ENCODE peak calls at places on chromosomes 1 and 21, in seven cellular contexts. One of them, this sample, is unnamed.

GRCh38 chr1:201504179-201504631 is 2.7 kb downstream of the CSRP1 start:
- DNase-seq in SK-N-SH: no peak
- DNase-seq in A549: no peak
- DNase-seq in GM12878: no peak
- DNase-seq in NB4: no peak
- DNase-seq in H1: no peak
- DNase-seq in K562: no peak
- DNase-seq in this sample: no peak

GRCh38 chr1:185376840-185377635 is 60.0 kb upstream of the IVNS1ABP start:
- DNase-seq in A549: peak
- DNase-seq in GM12878: no peak
- DNase-seq in H1: no peak
- DNase-seq in SK-N-SH: no peak
- DNase-seq in K562: no peak
- DNase-seq in NB4: peak
- DNase-seq in this sample: no peak

GRCh38 chr1:227192163-227192562 is 126.1 kb downstream of the CDC42BPA start:
- DNase-seq in A549: peak
- DNase-seq in H1: no peak
- DNase-seq in K562: no peak
- DNase-seq in SK-N-SH: no peak
- DNase-seq in NB4: peak
- DNase-seq in GM12878: peak
- DNase-seq in this sample: no peak

GRCh38 chr1:154869351-154870116 is 547 bp downstream of the KCNN3 start:
- DNase-seq in A549: no peak
- DNase-seq in SK-N-SH: peak
- DNase-seq in GM12878: no peak
- DNase-seq in NB4: no peak
- DNase-seq in H1: no peak
- DNase-seq in K562: no peak
- DNase-seq in this sample: no peak

GRCh38 chr1:116460748-116461376 is 87.8 kb downstream of the ATP1A1 start:
- DNase-seq in H1: no peak
- DNase-seq in NB4: no peak
- DNase-seq in K562: no peak
- DNase-seq in GM12878: no peak
- DNase-seq in A549: no peak
- DNase-seq in SK-N-SH: no peak
- DNase-seq in this sample: no peak

GRCh38 chr1:94970783-94971182 is 43.9 kb upstream of the CNN3 start:
- DNase-seq in K562: no peak
- DNase-seq in H1: no peak
- DNase-seq in NB4: no peak
- DNase-seq in SK-N-SH: peak
- DNase-seq in GM12878: no peak
- DNase-seq in A549: no peak
- DNase-seq in this sample: no peak

GRCh38 chr1:99663501-99663900 is 17.6 kb downstream of the PALMD start:
- DNase-seq in GM12878: no peak
- DNase-seq in SK-N-SH: no peak
- DNase-seq in H1: no peak
- DNase-seq in K562: no peak
- DNase-seq in A549: no peak
- DNase-seq in NB4: no peak
- DNase-seq in this sample: no peak

GRCh38 chr1:234676103-234676594 is 66.2 kb upstream of the IRF2BP2 start:
- DNase-seq in H1: peak
- DNase-seq in GM12878: no peak
- DNase-seq in NB4: peak
- DNase-seq in A549: peak
- DNase-seq in SK-N-SH: peak
- DNase-seq in K562: peak
- DNase-seq in this sample: peak

GRCh38 chr21:45542667-45543370 is 579 bp upstream of the SLC19A1 start:
- DNase-seq in SK-N-SH: peak
- DNase-seq in K562: no peak
- DNase-seq in GM12878: no peak
- DNase-seq in H1: peak
- DNase-seq in NB4: no peak
- DNase-seq in A549: no peak
- DNase-seq in this sample: no peak

GRCh38 chr1:23118957-23119792 is 49.5 kb downstream of the LUZP1 start:
- DNase-seq in NB4: peak
- DNase-seq in A549: no peak
- DNase-seq in SK-N-SH: no peak
- DNase-seq in H1: no peak
- DNase-seq in K562: no peak
- DNase-seq in GM12878: no peak
- DNase-seq in this sample: no peak

GRCh38 chr1:12180315-12180714 is 13.5 kb downstream of the TNFRSF1B start:
- DNase-seq in H1: no peak
- DNase-seq in GM12878: no peak
- DNase-seq in K562: no peak
- DNase-seq in NB4: peak
- DNase-seq in SK-N-SH: no peak
- DNase-seq in A549: no peak
- DNase-seq in this sample: no peak

GRCh38 chr1:227766015-227766634 is 30.9 kb downstream of the SNAP47 start:
- DNase-seq in A549: no peak
- DNase-seq in H1: no peak
- DNase-seq in NB4: peak
- DNase-seq in K562: no peak
- DNase-seq in GM12878: no peak
- DNase-seq in SK-N-SH: no peak
- DNase-seq in this sample: no peak

GRCh38 chr21:39525129-39525528 is 73.4 kb downstream of the SH3BGR start:
- DNase-seq in SK-N-SH: no peak
- DNase-seq in GM12878: no peak
- DNase-seq in NB4: no peak
- DNase-seq in A549: no peak
- DNase-seq in K562: no peak
- DNase-seq in H1: no peak
- DNase-seq in this sample: no peak

GRCh38 chr21:32508558-32508957 is 76.8 kb downstream of the TCP10L start:
- DNase-seq in H1: no peak
- DNase-seq in GM12878: no peak
- DNase-seq in NB4: no peak
- DNase-seq in K562: no peak
- DNase-seq in SK-N-SH: no peak
- DNase-seq in A549: no peak
- DNase-seq in this sample: no peak

GRCh38 chr1:234528073-234528865 is 49.3 kb upstream of the TARBP1 start:
- DNase-seq in GM12878: no peak
- DNase-seq in K562: peak
- DNase-seq in H1: no peak
- DNase-seq in NB4: peak
- DNase-seq in SK-N-SH: no peak
- DNase-seq in A549: no peak
- DNase-seq in this sample: no peak

GRCh38 chr1:155175281-155175926 is 1.8 kb downstream of the TRIM46 start:
- DNase-seq in GM12878: no peak
- DNase-seq in A549: no peak
- DNase-seq in SK-N-SH: no peak
- DNase-seq in H1: no peak
- DNase-seq in NB4: no peak
- DNase-seq in K562: no peak
- DNase-seq in this sample: no peak

GRCh38 chr21:32794643-32795042 is 23.1 kb upstream of the PAXBP1 start:
- DNase-seq in GM12878: no peak
- DNase-seq in H1: no peak
- DNase-seq in NB4: no peak
- DNase-seq in K562: no peak
- DNase-seq in SK-N-SH: no peak
- DNase-seq in A549: no peak
- DNase-seq in this sample: peak

GRCh38 chr1:173475564-173476196 is 1.5 kb upstream of the PRDX6 start:
- DNase-seq in SK-N-SH: peak
- DNase-seq in GM12878: no peak
- DNase-seq in A549: no peak
- DNase-seq in NB4: peak
- DNase-seq in H1: no peak
- DNase-seq in K562: no peak
- DNase-seq in this sample: peak

GRCh38 chr1:23916209-23917131 is 3.3 kb upstream of the CNR2 start:
- DNase-seq in GM12878: peak
- DNase-seq in A549: peak
- DNase-seq in K562: peak
- DNase-seq in NB4: peak
- DNase-seq in SK-N-SH: peak
- DNase-seq in H1: peak
- DNase-seq in this sample: peak

GRCh38 chr1:170663011-170663410 is 920 bp upstream of the PRRX1 start:
- DNase-seq in GM12878: no peak
- DNase-seq in K562: no peak
- DNase-seq in H1: peak
- DNase-seq in A549: no peak
- DNase-seq in NB4: no peak
- DNase-seq in SK-N-SH: no peak
- DNase-seq in this sample: no peak

GRCh38 chr1:43382027-43382771 is 7.4 kb downstream of the MED8 start:
- DNase-seq in K562: no peak
- DNase-seq in GM12878: no peak
- DNase-seq in NB4: no peak
- DNase-seq in H1: no peak
- DNase-seq in A549: no peak
- DNase-seq in SK-N-SH: no peak
- DNase-seq in this sample: no peak

GRCh38 chr1:33736496-33736895 is 127.4 kb upstream of the HMGB4 start:
- DNase-seq in SK-N-SH: no peak
- DNase-seq in GM12878: no peak
- DNase-seq in H1: no peak
- DNase-seq in A549: no peak
- DNase-seq in NB4: no peak
- DNase-seq in K562: no peak
- DNase-seq in this sample: no peak

GRCh38 chr1:20380616-20381035 is 90.0 kb downstream of the VWA5B1 start:
- DNase-seq in NB4: no peak
- DNase-seq in K562: no peak
- DNase-seq in A549: peak
- DNase-seq in SK-N-SH: no peak
- DNase-seq in H1: no peak
- DNase-seq in GM12878: no peak
- DNase-seq in this sample: no peak

GRCh38 chr1:190658907-190659306 is 181.2 kb upstream of the BRINP3 start:
- DNase-seq in H1: no peak
- DNase-seq in A549: no peak
- DNase-seq in SK-N-SH: no peak
- DNase-seq in NB4: no peak
- DNase-seq in K562: no peak
- DNase-seq in GM12878: no peak
- DNase-seq in this sample: no peak

GRCh38 chr1:117534995-117535467 is 70.8 kb upstream of the TENT5C start:
- DNase-seq in A549: peak
- DNase-seq in K562: peak
- DNase-seq in NB4: peak
- DNase-seq in H1: peak
- DNase-seq in SK-N-SH: peak
- DNase-seq in GM12878: peak
- DNase-seq in this sample: peak

GRCh38 chr1:29461115-29461739 is 224.9 kb downstream of the PTPRU start:
- DNase-seq in H1: no peak
- DNase-seq in NB4: no peak
- DNase-seq in A549: no peak
- DNase-seq in K562: no peak
- DNase-seq in GM12878: no peak
- DNase-seq in SK-N-SH: no peak
- DNase-seq in this sample: no peak
- TF ChIP-seq MAX in H1: no peak
- TF ChIP-seq MAX in NB4: no peak
- TF ChIP-seq MAX in A549: no peak
- TF ChIP-seq MAX in K562: no peak
- TF ChIP-seq MAX in GM12878: no peak
- TF ChIP-seq MAX in SK-N-SH: no peak
- TF ChIP-seq MAX in this sample: no peak

GRCh38 chr1:230351516-230351915 is 74.6 kb downstream of the PGBD5 start:
- DNase-seq in H1: no peak
- DNase-seq in A549: no peak
- DNase-seq in K562: no peak
- DNase-seq in NB4: no peak
- DNase-seq in SK-N-SH: no peak
- DNase-seq in GM12878: no peak
- DNase-seq in this sample: no peak
- H3K4me3 ChIP-seq in H1: no peak
- H3K4me3 ChIP-seq in A549: no peak
- H3K4me3 ChIP-seq in K562: no peak
- H3K4me3 ChIP-seq in NB4: no peak
- H3K4me3 ChIP-seq in SK-N-SH: no peak
- H3K4me3 ChIP-seq in GM12878: no peak
- H3K4me3 ChIP-seq in this sample: no peak

GRCh38 chr1:207022996-207023679 is 9.4 kb downstream of the C1orf116 start:
- DNase-seq in GM12878: no peak
- DNase-seq in SK-N-SH: no peak
- DNase-seq in H1: no peak
- DNase-seq in K562: no peak
- DNase-seq in A549: no peak
- DNase-seq in NB4: no peak
- DNase-seq in this sample: peak
- TF ChIP-seq MAX in GM12878: no peak
- TF ChIP-seq MAX in SK-N-SH: no peak
- TF ChIP-seq MAX in H1: no peak
- TF ChIP-seq MAX in K562: no peak
- TF ChIP-seq MAX in A549: no peak
- TF ChIP-seq MAX in NB4: no peak
- TF ChIP-seq MAX in this sample: no peak

DNA sequence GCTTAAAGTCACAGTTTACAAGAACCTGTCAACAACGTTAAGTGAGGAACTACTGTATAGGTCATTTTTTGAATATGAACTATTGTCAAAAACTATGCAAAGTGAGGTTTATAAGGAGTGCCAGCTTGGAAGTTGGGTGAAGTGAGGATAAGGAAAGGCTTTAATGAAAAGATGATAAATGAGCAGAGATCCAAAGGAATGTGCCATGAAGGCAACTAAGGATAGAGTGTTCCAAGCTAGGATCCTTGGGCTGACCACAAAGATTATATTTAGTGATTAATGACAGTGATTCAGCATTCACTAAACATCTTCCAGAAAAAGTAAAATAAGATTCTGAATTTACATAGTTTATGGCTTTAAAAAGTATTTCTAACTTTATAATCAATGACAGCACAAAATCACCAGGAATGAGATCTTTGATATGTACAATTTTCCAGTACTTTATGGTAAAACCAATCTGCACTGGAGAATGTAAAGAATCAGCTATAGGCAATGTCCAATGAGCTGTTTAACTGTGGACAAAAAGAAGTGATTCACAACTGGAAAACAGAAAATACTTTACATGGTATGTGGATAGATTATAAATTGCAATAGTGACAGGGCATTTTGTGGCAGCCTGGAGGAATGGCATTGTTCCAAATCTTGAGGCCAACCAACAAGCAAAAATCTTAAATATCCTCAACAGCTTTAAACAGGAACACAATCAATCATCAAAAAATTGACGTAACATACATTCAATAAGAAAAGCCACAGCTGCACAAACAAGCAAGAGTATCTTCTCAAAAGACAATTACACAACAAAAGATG is 91.2 kb upstream of the KCTD3 start:
- DNase-seq in GM12878: no peak
- DNase-seq in NB4: no peak
- DNase-seq in SK-N-SH: no peak
- DNase-seq in K562: no peak
- DNase-seq in H1: no peak
- DNase-seq in A549: no peak
- DNase-seq in this sample: no peak
- H3K4me3 ChIP-seq in GM12878: no peak
- H3K4me3 ChIP-seq in NB4: no peak
- H3K4me3 ChIP-seq in SK-N-SH: no peak
- H3K4me3 ChIP-seq in K562: no peak
- H3K4me3 ChIP-seq in H1: no peak
- H3K4me3 ChIP-seq in A549: no peak
- H3K4me3 ChIP-seq in this sample: no peak